ENCODE peak calls at places on chromosome 1, in four cellular contexts. Q is H1, M is GM12878, S is HepG2. T is an unnamed sample.

GRCh38 chr1:212710566-212710965 is 10.9 kb upstream of the BATF3 start:
- DNase-seq in Q (no peak), M (no peak), S (no peak), T (no peak)

GRCh38 chr1:159068877-159069276 is 7.7 kb downstream of the AIM2 start:
- DNase-seq in Q (no peak), M (no peak), S (no peak), T (no peak)

GRCh38 chr1:56404066-56404465 is 175.3 kb downstream of the PLPP3 start:
- DNase-seq in Q (no peak), M (no peak), S (no peak), T (no peak)

GRCh38 chr1:226820935-226821718 is 49.3 kb upstream of the PSEN2 start:
- DNase-seq in Q (no peak), M (no peak), S (no peak), T (peak)

GRCh38 chr1:230858918-230859819 is 9.2 kb downstream of the C1orf198 start:
- DNase-seq in Q (no peak), M (no peak), S (no peak), T (no peak)

GRCh38 chr1:164783778-164784555 is 225.0 kb downstream of the PBX1 start:
- DNase-seq in Q (no peak), M (no peak), S (no peak), T (no peak)

GRCh38 chr1:56477164-56478111 is 101.9 kb downstream of the PLPP3 start:
- DNase-seq in Q (peak), M (peak), S (peak), T (peak)

GRCh38 chr1:162230096-162230495 is 146.6 kb downstream of the SPATA46 start:
- DNase-seq in Q (peak), M (no peak), S (no peak), T (no peak)

GRCh38 chr1:86507935-86508582 is 38.8 kb upstream of the CLCA4 start:
- DNase-seq in Q (no peak), M (no peak), S (no peak), T (no peak)

GRCh38 chr1:80656628-80657019 is 1144.1 kb upstream of the ADGRL2 start:
- DNase-seq in Q (no peak), M (no peak), S (peak), T (no peak)

DNA sequence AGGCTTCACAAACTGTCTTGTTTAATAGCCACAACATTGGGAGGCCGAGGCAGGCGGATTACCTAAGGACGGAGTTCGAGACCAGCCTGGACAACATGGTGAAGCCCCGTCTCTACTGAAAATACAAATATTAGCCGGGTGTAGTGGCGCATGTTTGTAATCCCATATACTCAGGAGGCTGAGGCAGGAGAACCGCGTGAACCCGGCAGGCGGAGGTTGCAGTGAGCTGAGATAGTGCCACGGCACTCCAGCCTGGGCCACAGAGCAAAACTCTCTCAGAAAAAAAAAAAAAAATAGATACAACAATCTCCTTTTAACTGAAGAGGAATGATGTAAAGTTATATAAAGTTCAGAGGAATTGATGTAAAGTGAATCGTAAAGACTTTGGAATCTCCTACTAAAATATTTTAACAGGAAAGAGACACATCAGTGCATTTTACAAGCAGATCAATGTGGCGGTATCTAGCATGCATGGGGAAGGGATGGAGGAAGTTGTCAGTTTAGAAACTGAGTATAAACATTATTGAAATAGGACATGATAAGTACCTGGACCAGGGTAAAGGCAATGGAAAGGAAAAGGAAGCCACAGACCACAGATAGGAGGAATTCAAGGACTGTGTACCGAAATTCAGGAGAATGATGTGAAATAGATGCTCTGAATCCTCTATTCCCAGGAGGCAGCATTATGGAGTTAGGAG is 41.5 kb downstream of the PTPRC start:
- DNase-seq in Q (no peak), M (no peak), S (no peak), T (no peak)
- H3K27ac ChIP-seq in Q (no peak), M (peak), S (no peak), T (no peak)

DNA sequence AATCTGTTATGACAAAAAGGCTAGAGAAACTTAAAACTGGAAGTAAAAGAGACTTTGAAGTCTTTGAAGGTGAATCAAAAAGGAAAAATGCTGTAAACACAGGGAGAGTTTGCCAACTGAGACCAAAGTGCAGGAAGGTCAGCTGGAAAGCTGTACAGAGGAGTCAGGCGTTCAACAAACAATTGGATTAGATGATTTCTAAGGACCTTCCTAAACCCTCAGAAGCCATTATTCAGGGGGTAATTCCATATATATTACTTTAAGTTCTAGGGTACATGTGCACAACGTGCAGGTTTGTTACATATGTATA is 156.8 kb downstream of the ZBTB18 start:
- DNase-seq in Q (no peak), M (no peak), S (peak), T (no peak)
- TF ChIP-seq TAF1 in Q (no peak), M (no peak), S (no peak), T (no peak)

GRCh38 chr1:65668368-65668767 is 124.3 kb upstream of the PDE4B start:
- DNase-seq in Q (no peak), M (no peak), S (no peak), T (no peak)
- TF ChIP-seq TCF12 in Q (no peak), M (no peak), S (no peak), T (no peak)

DNA sequence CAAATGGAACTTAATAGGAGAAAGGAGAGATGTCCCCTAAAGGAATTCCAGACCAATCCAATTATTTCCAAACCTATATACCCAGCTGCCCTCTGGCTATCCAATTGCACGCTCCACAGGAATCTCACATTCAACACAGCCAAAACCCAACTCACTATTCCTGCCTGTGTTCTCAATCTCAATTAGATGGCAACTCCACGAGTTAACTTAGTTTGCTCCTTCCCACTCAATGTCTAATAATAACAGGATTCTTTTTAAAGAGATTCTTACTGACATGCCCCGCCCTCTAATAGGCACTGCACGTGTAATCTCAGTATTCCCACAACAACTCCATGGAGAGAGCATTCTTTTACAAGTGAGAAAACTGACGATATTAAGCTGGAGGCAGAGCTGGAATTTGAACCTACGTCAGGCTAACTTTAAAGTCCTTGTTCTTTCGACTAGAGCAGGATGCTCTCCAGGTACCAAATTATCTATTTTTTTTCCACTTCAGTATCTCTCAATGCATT is 59.2 kb upstream of the SEC16B start:
- DNase-seq in Q (no peak), M (no peak), S (no peak), T (no peak)
- H3K27ac ChIP-seq in Q (no peak), M (no peak), S (no peak), T (no peak)

DNA sequence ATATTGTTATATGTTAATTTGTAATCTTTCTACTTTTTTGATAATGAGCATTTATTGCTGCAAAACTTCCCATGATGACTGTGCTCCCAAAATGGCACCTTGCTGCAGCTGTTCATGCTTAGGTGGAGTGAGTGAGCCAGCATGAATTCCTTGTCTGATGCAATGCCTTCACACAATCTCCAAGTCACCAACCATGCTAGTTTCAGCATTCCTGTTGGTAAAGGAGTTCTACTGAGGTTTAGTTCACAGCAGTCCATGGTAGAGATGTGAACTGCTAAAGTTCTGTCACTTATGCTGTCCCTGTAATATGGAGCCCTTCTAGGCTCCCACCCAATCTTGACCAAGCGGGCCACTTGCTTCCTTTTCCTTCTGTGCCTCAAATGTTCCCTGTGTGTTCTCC is 26.2 kb upstream of the PRKACB start:
- DNase-seq in Q (no peak), M (no peak), S (no peak), T (no peak)
- TF ChIP-seq TAF1 in Q (no peak), M (no peak), S (no peak), T (no peak)

DNA sequence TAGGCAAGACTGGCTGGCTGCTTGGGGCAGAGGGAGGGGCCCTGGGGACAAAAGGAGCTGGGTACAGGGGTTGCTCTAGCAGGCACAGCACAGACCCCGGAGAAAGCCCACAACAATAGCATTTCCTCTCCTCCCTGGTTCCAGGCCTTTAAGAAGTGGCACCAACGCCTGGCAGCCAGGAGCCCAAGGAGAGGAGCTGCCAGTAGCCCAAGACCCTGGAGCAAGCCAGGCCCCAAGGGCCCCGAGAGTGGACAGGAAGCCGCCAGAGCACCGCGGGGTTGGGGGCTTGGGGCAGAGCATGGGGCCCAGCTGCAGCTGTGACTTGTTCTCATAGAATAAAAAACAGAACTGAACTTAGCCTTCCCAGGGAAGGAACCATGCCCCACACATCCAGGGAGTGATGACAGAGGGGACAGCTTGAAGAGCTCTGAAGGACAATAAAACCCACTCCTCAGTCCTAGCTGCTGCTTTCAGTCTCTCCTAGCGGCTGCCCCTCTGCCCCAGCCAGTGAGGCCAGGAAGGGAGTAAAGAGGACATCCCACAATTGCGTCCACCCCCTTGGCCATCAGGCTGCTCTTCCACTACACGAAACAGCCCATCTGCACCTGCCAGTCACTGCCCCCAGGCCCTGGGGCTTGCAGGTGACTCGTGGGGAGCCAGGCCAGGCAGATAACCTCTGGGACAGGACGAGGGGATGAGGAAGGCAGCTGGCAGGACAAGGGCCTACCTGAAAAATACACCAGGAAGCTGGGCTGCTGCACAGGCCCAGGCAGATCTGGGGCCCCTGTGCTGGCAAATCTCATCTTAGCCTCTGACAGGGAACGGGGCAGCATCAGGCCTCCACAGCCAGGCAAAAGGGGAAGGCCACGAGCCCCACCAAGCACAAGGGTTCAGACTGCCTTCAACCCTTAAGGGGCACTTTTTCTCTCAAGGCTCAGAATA is 16.4 kb downstream of the MTHFR start:
- DNase-seq in Q (no peak), M (no peak), S (no peak), T (no peak)
- TF ChIP-seq TCF12 in Q (no peak), M (no peak), S (no peak), T (no peak)

DNA sequence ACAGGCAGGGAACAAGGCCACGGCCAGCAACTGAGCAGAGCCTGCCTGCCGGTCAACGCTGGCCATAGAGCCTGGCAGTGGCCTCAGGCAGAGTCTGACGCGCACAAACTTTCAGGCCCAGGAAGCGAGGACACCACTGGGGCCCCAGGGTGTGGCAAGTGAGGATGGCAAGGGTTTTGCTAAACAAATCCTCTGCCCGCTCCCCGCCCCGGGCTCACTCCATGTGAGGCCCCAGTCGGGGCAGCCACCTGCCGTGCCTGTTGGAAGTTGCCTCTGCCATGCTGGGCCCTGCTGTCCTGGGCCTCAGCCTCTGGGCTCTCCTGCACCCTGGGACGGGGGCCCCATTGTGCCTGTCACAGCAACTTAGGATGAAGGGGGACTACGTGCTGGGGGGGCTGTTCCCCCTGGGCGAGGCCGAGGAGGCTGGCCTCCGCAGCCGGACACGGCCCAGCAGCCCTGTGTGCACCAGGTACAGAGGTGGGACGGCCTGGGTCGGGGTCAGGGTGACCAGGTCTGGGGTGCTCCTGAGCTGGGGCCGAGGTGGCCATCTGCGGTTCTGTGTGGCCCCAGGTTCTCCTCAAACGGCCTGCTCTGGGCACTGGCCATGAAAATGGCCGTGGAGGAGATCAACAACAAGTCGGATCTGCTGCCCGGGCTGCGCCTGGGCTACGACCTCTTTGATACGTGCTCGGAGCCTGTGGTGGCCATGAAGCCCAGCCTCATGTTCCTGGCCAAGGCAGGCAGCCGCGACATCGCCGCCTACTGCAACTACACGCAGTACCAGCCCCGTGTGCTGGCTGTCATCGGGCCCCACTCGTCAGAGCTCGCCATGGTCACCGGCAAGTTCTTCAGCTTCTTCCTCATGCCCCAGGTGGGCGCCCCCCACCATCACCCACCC is at the start of gene TAS1R3:
- DNase-seq in Q (no peak), M (no peak), S (no peak), T (no peak)
- H3K27ac ChIP-seq in Q (no peak), M (no peak), S (no peak), T (no peak)